ENCODE peak calls at places on chromosomes 12 and 14, in five cellular contexts. P is astrocyte, W is fibroblast of lung, Z is PC-3, L is hepatocyte. F is an unnamed sample. For H4K20me1, the result is how much of the 10 kb centered on the place peaks cover.

GRCh38 chr14:94388027-94388895 is at the start of gene SERPINA1:
- DNase-seq in P (peak), W (no peak), Z (peak), L (peak), F (peak)

GRCh38 chr14:96806836-96807235 is 9.7 kb downstream of the VRK1 start:
- DNase-seq in P (no peak), W (peak), Z (no peak), L (peak), F (no peak)

GRCh38 chr12:131130311-131130911 is 176.7 kb downstream of the ADGRD1 start:
- DNase-seq in P (no peak), W (no peak), Z (no peak), L (no peak), F (no peak)

GRCh38 chr12:48379784-48380183 is 29.1 kb upstream of the ZNF641 start:
- DNase-seq in P (no peak), W (no peak), Z (no peak), L (no peak), F (peak)

GRCh38 chr12:8544295-8544694 is 3.6 kb upstream of the CLEC4E start:
- DNase-seq in P (peak), W (peak), Z (peak), L (peak), F (peak)

GRCh38 chr14:43625294-43625693 is 881.8 kb downstream of the FSCB start:
- DNase-seq in P (no peak), W (no peak), Z (peak), L (no peak), F (no peak)

GRCh38 chr14:103485504-103485903 is 37.1 kb downstream of the CKB start:
- DNase-seq in P (no peak), W (no peak), Z (no peak), L (no peak), F (no peak)

GRCh38 chr12:100234166-100234565 is 32.7 kb downstream of the DEPDC4 start:
- DNase-seq in P (peak), W (peak), Z (peak), L (no peak), F (peak)

GRCh38 chr14:89382487-89383170 is 34.4 kb downstream of the FOXN3 start:
- DNase-seq in P (no peak), W (no peak), Z (no peak), L (no peak), F (no peak)

GRCh38 chr14:78164226-78164853 is 5.8 kb upstream of the NRXN3 start:
- DNase-seq in P (no peak), W (no peak), Z (peak), L (peak), F (no peak)

GRCh38 chr12:52873832-52874572 is 25.2 kb upstream of the KRT78 start:
- DNase-seq in P (peak), W (peak), Z (peak), L (peak), F (peak)

GRCh38 chr12:57128519-57129247 is 400 bp downstream of the LRP1 start:
- DNase-seq in P (no peak), W (no peak), Z (no peak), L (no peak), F (no peak)

GRCh38 chr14:69682607-69683263 is 71.3 kb downstream of the SUSD6 start:
- DNase-seq in P (no peak), W (peak), Z (no peak), L (no peak), F (peak)

GRCh38 chr14:69685217-69685616 is 73.8 kb downstream of the SUSD6 start:
- DNase-seq in P (peak), W (no peak), Z (peak), L (no peak), F (peak)

GRCh38 chr14:69685716-69686115 is 74.3 kb downstream of the SUSD6 start:
- DNase-seq in P (peak), W (peak), Z (peak), L (peak), F (peak)

GRCh38 chr14:69684461-69685183 is 73.2 kb downstream of the SUSD6 start:
- DNase-seq in P (no peak), W (no peak), Z (no peak), L (no peak), F (peak)

DNA sequence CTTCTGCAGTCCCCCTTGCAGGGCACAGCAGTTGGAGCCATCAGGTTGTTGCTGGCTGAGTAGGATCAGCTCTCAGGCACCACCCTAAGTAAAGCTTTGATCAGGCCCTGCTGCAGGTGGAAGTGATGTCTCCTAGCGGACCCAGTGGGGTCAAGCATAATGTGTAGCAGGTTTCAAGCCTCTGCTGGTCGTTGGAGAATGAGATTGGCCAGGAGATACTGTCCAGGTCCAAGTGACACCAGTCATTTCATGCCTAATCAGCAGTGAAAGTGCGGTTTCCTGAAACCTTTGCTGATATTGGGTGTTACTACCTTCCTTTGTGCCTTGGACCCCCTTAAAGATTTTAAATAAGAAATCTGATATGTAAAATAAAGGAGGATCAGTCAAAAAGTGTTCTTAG is 72.6 kb downstream of the SUSD6 start:
- DNase-seq in P (no peak), W (no peak), Z (no peak), L (no peak), F (no peak)
- H4K20me1 ChIP-seq in P (half or more), W (under half), Z (under half), L (under half), F (under half)

GRCh38 chr12:1794440-1795090 is 25.8 kb upstream of the LRTM2 start:
- DNase-seq in P (no peak), W (no peak), Z (no peak), L (no peak), F (no peak)
- H3K27ac ChIP-seq in P (no peak), W (no peak), Z (no peak), L (no peak), F (no peak)

GRCh38 chr12:110726018-110726417 is 16.7 kb downstream of the PPP1CC start:
- DNase-seq in P (no peak), W (no peak), Z (no peak), L (no peak), F (no peak)

GRCh38 chr12:110726708-110727369 is 15.9 kb downstream of the PPP1CC start:
- DNase-seq in P (no peak), W (no peak), Z (no peak), L (no peak), F (no peak)

GRCh38 chr12:110728628-110729027 is 14.1 kb downstream of the PPP1CC start:
- DNase-seq in P (no peak), W (no peak), Z (no peak), L (no peak), F (no peak)

GRCh38 chr12:110721570-110721969 is 21.1 kb downstream of the PPP1CC start:
- DNase-seq in P (no peak), W (no peak), Z (no peak), L (no peak), F (no peak)

GRCh38 chr12:110725267-110725666 is 17.4 kb downstream of the PPP1CC start:
- DNase-seq in P (no peak), W (no peak), Z (no peak), L (no peak), F (no peak)
- H4K20me1 ChIP-seq in P (half or more), W (under half), Z (under half), L (under half), F (under half)

GRCh38 chr14:87687338-87687876 is 305.6 kb downstream of the GALC start:
- DNase-seq in P (peak), W (no peak), Z (no peak), L (no peak), F (no peak)
- H3K27ac ChIP-seq in P (no peak), W (no peak), Z (no peak), L (no peak), F (no peak)

F was measured in mammary epithelial cell.